ENCODE peak calls at places on chromosomes 13 and 19, in four cellular contexts. One of them, this sample, is unnamed.

GRCh38 chr13:94112227-94112626 is 367.3 kb downstream of the DCT start:
- DNase-seq in WTC11: no peak
- DNase-seq in HepG2: peak
- DNase-seq in K562: no peak
- DNase-seq in this sample: no peak

GRCh38 chr13:33352520-33352919 is 67.0 kb upstream of the STARD13 start:
- DNase-seq in K562: no peak
- DNase-seq in WTC11: no peak
- DNase-seq in HepG2: no peak
- DNase-seq in this sample: no peak

GRCh38 chr13:40094056-40094455 is 438.6 kb downstream of the COG6 start:
- DNase-seq in HepG2: no peak
- DNase-seq in WTC11: no peak
- DNase-seq in K562: no peak
- DNase-seq in this sample: no peak

GRCh38 chr19:34428549-34429285 is 536 bp downstream of the UBA2 start:
- DNase-seq in K562: peak
- DNase-seq in HepG2: peak
- DNase-seq in WTC11: no peak
- DNase-seq in this sample: peak

GRCh38 chr13:20121154-20121515 is 39.7 kb downstream of the GJA3 start:
- DNase-seq in HepG2: peak
- DNase-seq in WTC11: no peak
- DNase-seq in K562: no peak
- DNase-seq in this sample: no peak

GRCh38 chr13:67048793-67049150 is 181.4 kb downstream of the PCDH9 start:
- DNase-seq in HepG2: no peak
- DNase-seq in WTC11: no peak
- DNase-seq in K562: no peak
- DNase-seq in this sample: no peak

GRCh38 chr19:49921871-49922755 is 6.9 kb upstream of the ATF5 start:
- DNase-seq in K562: no peak
- DNase-seq in WTC11: no peak
- DNase-seq in HepG2: no peak
- DNase-seq in this sample: no peak

GRCh38 chr19:44710483-44710882 is 11.5 kb downstream of the CEACAM16 start:
- DNase-seq in HepG2: no peak
- DNase-seq in K562: no peak
- DNase-seq in WTC11: no peak
- DNase-seq in this sample: no peak

GRCh38 chr13:112134150-112135075 is 67.5 kb downstream of the SOX1 start:
- DNase-seq in WTC11: no peak
- DNase-seq in HepG2: no peak
- DNase-seq in K562: peak
- DNase-seq in this sample: no peak

GRCh38 chr13:33260168-33261098 is 25.1 kb downstream of the STARD13 start:
- DNase-seq in WTC11: no peak
- DNase-seq in K562: no peak
- DNase-seq in HepG2: peak
- DNase-seq in this sample: no peak

GRCh38 chr13:72062566-72062965 is 195.6 kb upstream of the DACH1 start:
- DNase-seq in HepG2: no peak
- DNase-seq in K562: no peak
- DNase-seq in WTC11: peak
- DNase-seq in this sample: no peak

GRCh38 chr13:20193142-20193923 is 595 bp upstream of the GJB2 start:
- DNase-seq in HepG2: no peak
- DNase-seq in K562: no peak
- DNase-seq in WTC11: no peak
- DNase-seq in this sample: no peak

GRCh38 chr13:61110804-61111203 is 304.8 kb downstream of the PCDH20 start:
- DNase-seq in K562: no peak
- DNase-seq in WTC11: no peak
- DNase-seq in HepG2: no peak
- DNase-seq in this sample: no peak

GRCh38 chr13:50055454-50055853 is 40.2 kb downstream of the KCNRG start:
- DNase-seq in HepG2: no peak
- DNase-seq in WTC11: no peak
- DNase-seq in K562: no peak
- DNase-seq in this sample: no peak

GRCh38 chr19:43618921-43619261 is 538 bp downstream of the ZNF428 start:
- DNase-seq in HepG2: peak
- DNase-seq in WTC11: no peak
- DNase-seq in K562: peak
- DNase-seq in this sample: peak

GRCh38 chr13:88919970-88920628 is 1248.9 kb downstream of the SLITRK5 start:
- DNase-seq in K562: no peak
- DNase-seq in WTC11: no peak
- DNase-seq in HepG2: no peak
- DNase-seq in this sample: no peak

GRCh38 chr13:40637644-40638043 is 28.8 kb downstream of the FOXO1 start:
- DNase-seq in WTC11: no peak
- DNase-seq in HepG2: no peak
- DNase-seq in K562: no peak
- DNase-seq in this sample: no peak

GRCh38 chr19:45172173-45172572 is 5.9 kb downstream of the TRAPPC6A start:
- DNase-seq in WTC11: no peak
- DNase-seq in K562: no peak
- DNase-seq in HepG2: no peak
- DNase-seq in this sample: no peak

GRCh38 chr13:46668302-46668720 is 115.3 kb downstream of the LRCH1 start:
- DNase-seq in K562: no peak
- DNase-seq in HepG2: no peak
- DNase-seq in WTC11: no peak
- DNase-seq in this sample: no peak

GRCh38 chr13:74136089-74136658 is 2.0 kb upstream of the KLF12 start:
- DNase-seq in WTC11: peak
- DNase-seq in HepG2: no peak
- DNase-seq in K562: no peak
- DNase-seq in this sample: peak

GRCh38 chr19:10105241-10106099 is 692 bp upstream of the PPAN start:
- DNase-seq in K562: no peak
- DNase-seq in HepG2: no peak
- DNase-seq in WTC11: no peak
- DNase-seq in this sample: no peak

GRCh38 chr13:73171926-73172325 is 113.1 kb downstream of the KLF5 start:
- DNase-seq in K562: no peak
- DNase-seq in WTC11: peak
- DNase-seq in HepG2: no peak
- DNase-seq in this sample: no peak

GRCh38 chr19:34722353-34722752 is 11.7 kb upstream of the ZNF181 start:
- DNase-seq in WTC11: no peak
- DNase-seq in HepG2: no peak
- DNase-seq in K562: no peak
- DNase-seq in this sample: no peak

GRCh38 chr13:51742611-51743010 is 61.4 kb downstream of the DHRS12 start:
- DNase-seq in WTC11: no peak
- DNase-seq in K562: no peak
- DNase-seq in HepG2: no peak
- DNase-seq in this sample: no peak

GRCh38 chr19:46963093-46963734 is 56.4 kb upstream of the NPAS1 start:
- DNase-seq in WTC11: no peak
- DNase-seq in K562: no peak
- DNase-seq in HepG2: no peak
- DNase-seq in this sample: no peak

GRCh38 chr19:8487137-8487851 is 15.1 kb downstream of the PRAM1 start:
- DNase-seq in K562: no peak
- DNase-seq in WTC11: no peak
- DNase-seq in HepG2: no peak
- DNase-seq in this sample: no peak

GRCh38 chr13:103178986-103179695 is 112.9 kb upstream of the SLC10A2 start:
- DNase-seq in HepG2: no peak
- DNase-seq in WTC11: no peak
- DNase-seq in K562: no peak
- DNase-seq in this sample: no peak

GRCh38 chr19:16654151-16654550 is 5.8 kb downstream of the SMIM7 start:
- DNase-seq in HepG2: peak
- DNase-seq in K562: no peak
- DNase-seq in WTC11: no peak
- DNase-seq in this sample: peak

GRCh38 chr19:58572818-58573657 is at the start of gene MZF1:
- DNase-seq in K562: peak
- DNase-seq in WTC11: peak
- DNase-seq in HepG2: peak
- DNase-seq in this sample: peak

GRCh38 chr13:112545866-112546265 is 42.1 kb downstream of the TUBGCP3 start:
- DNase-seq in K562: no peak
- DNase-seq in HepG2: no peak
- DNase-seq in WTC11: no peak
- DNase-seq in this sample: no peak

GRCh38 chr13:40777166-40777956 is 6.4 kb upstream of the MRPS31 start:
- DNase-seq in K562: peak
- DNase-seq in HepG2: peak
- DNase-seq in WTC11: peak
- DNase-seq in this sample: peak

GRCh38 chr19:54653181-54653809 is 9.5 kb upstream of the LILRB4 start:
- DNase-seq in K562: peak
- DNase-seq in WTC11: no peak
- DNase-seq in HepG2: peak
- DNase-seq in this sample: peak

DNA sequence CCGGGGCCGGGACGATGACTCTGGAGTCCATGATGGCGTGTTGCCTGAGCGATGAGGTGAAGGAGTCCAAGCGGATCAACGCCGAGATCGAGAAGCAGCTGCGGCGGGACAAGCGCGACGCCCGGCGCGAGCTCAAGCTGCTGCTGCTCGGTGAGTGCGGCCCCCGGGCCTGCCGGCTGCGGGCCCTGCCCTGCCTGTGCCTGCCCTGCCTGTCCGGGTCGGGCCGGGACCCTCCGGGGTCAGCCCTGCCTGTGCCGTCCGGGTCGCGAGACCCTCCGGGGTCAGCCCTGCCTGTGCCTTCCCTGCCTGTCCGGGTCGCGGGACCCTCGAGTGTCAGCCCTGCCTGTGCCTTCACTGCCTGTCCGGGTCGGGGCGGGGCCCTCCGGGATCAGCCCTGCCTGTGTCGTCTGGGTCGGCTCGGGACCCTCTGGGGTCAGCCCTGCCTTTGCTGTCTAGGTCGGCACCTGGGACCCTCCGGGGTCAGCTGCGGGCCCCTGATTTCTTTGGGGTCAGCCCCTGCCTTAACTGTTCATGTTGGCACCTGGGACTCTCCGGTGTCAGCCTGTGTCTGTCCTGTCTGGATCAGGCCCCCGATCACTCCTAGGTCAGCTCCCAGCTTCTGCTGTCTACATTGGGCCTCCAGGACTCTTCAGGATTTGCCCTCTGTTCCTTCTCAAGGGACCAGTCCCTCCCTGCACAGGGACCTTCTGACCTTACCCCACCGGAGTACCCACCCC is 644 bp downstream of the GNA11 start:
- DNase-seq in HepG2: no peak
- DNase-seq in WTC11: no peak
- DNase-seq in K562: peak
- DNase-seq in this sample: no peak
- TF ChIP-seq ELF4 in HepG2: no peak
- TF ChIP-seq ELF4 in WTC11: no peak
- TF ChIP-seq ELF4 in K562: no peak
- TF ChIP-seq ELF4 in this sample: no peak

GRCh38 chr19:4598712-4599111 is 39.2 kb upstream of the SEMA6B start:
- DNase-seq in WTC11: no peak
- DNase-seq in K562: no peak
- DNase-seq in HepG2: no peak
- DNase-seq in this sample: no peak
- TF ChIP-seq ELF4 in WTC11: no peak
- TF ChIP-seq ELF4 in K562: no peak
- TF ChIP-seq ELF4 in HepG2: no peak
- TF ChIP-seq ELF4 in this sample: no peak

DNA sequence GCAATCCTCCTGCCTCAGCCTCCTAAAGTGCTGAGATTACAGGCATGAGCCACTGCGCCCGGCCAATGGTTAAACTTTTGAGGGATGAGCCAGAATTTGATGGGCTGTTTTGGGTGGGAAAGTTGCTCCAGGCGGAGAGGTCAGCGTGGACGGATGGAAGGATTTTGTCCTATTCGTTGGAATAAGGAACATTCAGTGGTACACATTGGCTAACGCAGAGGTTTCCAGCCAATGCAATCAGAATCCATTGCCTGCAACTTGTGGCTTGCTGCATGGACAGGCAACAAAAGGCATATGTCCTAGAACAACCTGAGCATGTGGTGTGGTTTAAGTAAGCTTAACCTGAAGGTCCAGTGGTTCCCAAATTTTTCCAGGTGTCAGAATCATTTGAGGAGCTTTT is 35.5 kb upstream of the C1QTNF9 start:
- DNase-seq in HepG2: no peak
- DNase-seq in K562: no peak
- DNase-seq in WTC11: no peak
- DNase-seq in this sample: no peak
- TF ChIP-seq ELF4 in HepG2: no peak
- TF ChIP-seq ELF4 in K562: no peak
- TF ChIP-seq ELF4 in WTC11: no peak
- TF ChIP-seq ELF4 in this sample: no peak

GRCh38 chr19:6632002-6632621 is 37.8 kb downstream of the TNFSF14 start:
- DNase-seq in HepG2: peak
- DNase-seq in WTC11: peak
- DNase-seq in K562: peak
- DNase-seq in this sample: peak
- TF ChIP-seq ELF4 in HepG2: no peak
- TF ChIP-seq ELF4 in WTC11: no peak
- TF ChIP-seq ELF4 in K562: no peak
- TF ChIP-seq ELF4 in this sample: no peak

GRCh38 chr13:101121608-101122007 is 294.7 kb downstream of the NALCN start:
- DNase-seq in HepG2: no peak
- DNase-seq in WTC11: no peak
- DNase-seq in K562: no peak
- DNase-seq in this sample: no peak

GRCh38 chr13:101127741-101128353 is 288.5 kb downstream of the NALCN start:
- DNase-seq in K562: peak
- DNase-seq in HepG2: peak
- DNase-seq in WTC11: no peak
- DNase-seq in this sample: peak

GRCh38 chr13:101123028-101123427 is 293.3 kb downstream of the NALCN start:
- DNase-seq in HepG2: no peak
- DNase-seq in K562: no peak
- DNase-seq in WTC11: no peak
- DNase-seq in this sample: no peak
- TF ChIP-seq ELF4 in HepG2: no peak
- TF ChIP-seq ELF4 in K562: no peak
- TF ChIP-seq ELF4 in WTC11: no peak
- TF ChIP-seq ELF4 in this sample: no peak

DNA sequence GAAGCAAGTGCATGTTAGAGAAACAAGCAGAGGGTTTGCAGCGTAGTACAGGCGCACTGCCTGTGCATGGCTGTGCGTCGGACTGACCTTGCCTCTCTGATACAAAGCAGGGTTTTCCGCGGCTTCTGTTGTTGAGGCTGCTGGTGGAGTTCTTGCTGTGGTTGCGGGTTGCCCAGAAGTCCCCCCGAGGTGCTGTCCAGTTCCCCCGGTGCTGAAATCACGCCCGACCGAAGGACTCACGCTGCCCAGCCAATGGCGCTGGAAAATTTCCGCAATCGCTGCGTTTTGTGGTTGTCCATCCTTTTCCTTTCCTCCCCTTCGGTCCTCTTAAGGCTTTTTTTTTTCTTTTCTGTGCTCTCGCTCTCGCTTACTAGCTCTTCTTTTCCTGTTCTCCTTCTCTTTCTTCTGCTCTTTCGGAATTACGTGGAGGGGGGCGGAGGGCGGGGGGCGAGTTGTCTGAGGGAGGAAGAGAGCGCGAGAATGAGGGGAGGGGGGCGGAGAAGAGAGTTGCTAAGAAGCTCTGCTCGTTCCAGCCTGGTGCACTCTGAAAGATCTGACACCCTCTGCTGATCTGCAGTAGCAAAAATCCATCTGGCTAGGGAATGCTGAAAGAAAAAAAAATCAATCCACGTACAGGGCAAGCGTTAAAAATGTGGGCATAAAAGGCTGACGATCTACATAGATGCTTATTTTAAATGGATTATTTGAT is at the start of gene SLITRK1:
- DNase-seq in WTC11: peak
- DNase-seq in K562: peak
- DNase-seq in HepG2: no peak
- DNase-seq in this sample: peak
- TF ChIP-seq ELF4 in WTC11: no peak
- TF ChIP-seq ELF4 in K562: no peak
- TF ChIP-seq ELF4 in HepG2: no peak
- TF ChIP-seq ELF4 in this sample: no peak